ENCODE peak calls at places on chromosomes 2 and 18, in ten cellular contexts. E is hepatic stellate cell; K is cortex of kidney; J is NCI-H2081; A is fibroblast of gingiva; B is heart right ventricle; V is astrocyte; Y is MM.1S; L is activated CD8-positive, alpha-beta T cell treated with anti-CD3 and anti-CD28 coated beads for 36 hours; W is GM13977. Z is an unnamed sample.

GRCh38 chr2:23698733-23699391 is 228.1 kb downstream of the ATAD2B start:
- DNase-seq in E (peak), K (no peak), J (no peak), A (no peak), B (no peak), V (peak), Y (no peak), L (no peak), W (no peak), Z (peak)

GRCh38 chr2:12436483-12436882 is 280.3 kb upstream of the TRIB2 start:
- DNase-seq in E (no peak), K (no peak), J (no peak), A (no peak), B (no peak), V (peak), Y (no peak), L (no peak), W (no peak), Z (no peak)

GRCh38 chr2:58601017-58601416 is 359.9 kb upstream of the FANCL start:
- DNase-seq in E (no peak), K (no peak), J (no peak), A (peak), B (no peak), V (peak), Y (no peak), L (no peak), W (no peak), Z (no peak)

GRCh38 chr2:37615808-37616673 is 55.4 kb downstream of the CDC42EP3 start:
- DNase-seq in E (no peak), K (no peak), J (no peak), A (no peak), B (no peak), V (no peak), Y (peak), L (peak), W (no peak), Z (peak)

GRCh38 chr18:56748698-56749268 is 97.6 kb downstream of the WDR7 start:
- DNase-seq in E (peak), K (no peak), J (peak), A (peak), B (peak), V (peak), Y (peak), L (peak), W (peak), Z (peak)

GRCh38 chr2:121031568-121032340 is 253.2 kb downstream of the TFCP2L1 start:
- DNase-seq in E (no peak), K (no peak), J (no peak), A (no peak), B (no peak), V (no peak), Y (no peak), L (no peak), W (no peak), Z (no peak)

GRCh38 chr2:60775048-60775639 is 19.1 kb downstream of the PAPOLG start:
- DNase-seq in E (no peak), K (no peak), J (no peak), A (no peak), B (no peak), V (no peak), Y (no peak), L (no peak), W (no peak), Z (no peak)

GRCh38 chr18:68275616-68276015 is 439.3 kb downstream of the TMX3 start:
- DNase-seq in E (peak), K (no peak), J (no peak), A (peak), B (no peak), V (peak), Y (no peak), L (no peak), W (no peak), Z (no peak)

GRCh38 chr2:68741238-68741637 is 6.6 kb downstream of the ARHGAP25 start:
- DNase-seq in E (no peak), K (no peak), J (no peak), A (no peak), B (no peak), V (peak), Y (no peak), L (no peak), W (no peak), Z (no peak)

GRCh38 chr2:11665510-11666362 is 4.3 kb downstream of the NTSR2 start:
- DNase-seq in E (no peak), K (no peak), J (no peak), A (no peak), B (no peak), V (no peak), Y (no peak), L (no peak), W (no peak), Z (no peak)

GRCh38 chr18:12651651-12652050 is 6.3 kb downstream of the SPIRE1 start:
- DNase-seq in E (no peak), K (no peak), J (no peak), A (no peak), B (no peak), V (no peak), Y (no peak), L (no peak), W (no peak), Z (no peak)

GRCh38 chr2:74444498-74445318 is 3.0 kb upstream of the RTKN start:
- DNase-seq in E (no peak), K (no peak), J (no peak), A (no peak), B (no peak), V (no peak), Y (no peak), L (no peak), W (no peak), Z (no peak)

GRCh38 chr18:75868031-75868430 is 440.5 kb upstream of the SMIM21 start:
- DNase-seq in E (no peak), K (no peak), J (no peak), A (no peak), B (no peak), V (no peak), Y (no peak), L (no peak), W (no peak), Z (no peak)